ENCODE peak calls at places on chromosomes 11 and 22, in nine cellular contexts. Z is stimulated activated CD4-positive, alpha-beta T cell treated with anti-CD3 and anti-CD28 coated beads, TNF-alpha, amount 100 ng/mL, for 48 hours; A is mammary epithelial cell; W is lower leg skin; M is ecto neural progenitor cell; N is HFFc6; O is NCI-H2081; I is cardiac fibroblast; X is aorta. Y is an unnamed sample.

GRCh38 chr11:118295834-118296454 is 8.6 kb upstream of the CD3E start:
- DNase-seq in W (no peak), I (peak; percentile 59), M (no peak), X (no peak), O (no peak), N (no peak), A (peak; percentile 74), Z (no peak), Y (peak; percentile 34)

GRCh38 chr11:125261471-125262087 is 97.0 kb downstream of the PKNOX2 start:
- DNase-seq in M (no peak), Z (no peak), O (no peak), N (no peak), I (no peak), A (no peak), W (no peak), X (no peak), Y (no peak)

GRCh38 chr11:17529814-17530162 is 14.4 kb downstream of the USH1C start:
- DNase-seq in N (no peak), X (no peak), M (no peak), O (peak; percentile 24), I (no peak), A (no peak), W (no peak), Z (no peak), Y (no peak)

GRCh38 chr11:79431535-79431934 is 9.3 kb downstream of the TENM4 start:
- DNase-seq in W (no peak), N (peak; percentile 92), I (peak; percentile 91), X (no peak), M (no peak), Z (no peak), O (no peak), A (peak; percentile 94), Y (no peak)

GRCh38 chr11:25981998-25982397 is 349.9 kb upstream of the ANO3 start:
- DNase-seq in W (no peak), M (no peak), N (peak; percentile 29), O (peak; percentile 56), Z (no peak), X (no peak), A (peak; percentile 41), I (peak; percentile 90), Y (peak; percentile 82)

GRCh38 chr11:1129666-1130160 is 28.0 kb upstream of the MUC5AC start:
- DNase-seq in O (no peak), I (no peak), A (no peak), X (peak; percentile 30), W (no peak), Z (no peak), M (peak; percentile 49), N (no peak), Y (no peak)

GRCh38 chr11:12685229-12685628 is 11.0 kb downstream of the TEAD1 start:
- DNase-seq in I (peak; percentile 42), O (no peak), W (no peak), N (no peak), X (no peak), Z (no peak), A (no peak), M (no peak), Y (no peak)

GRCh38 chr11:121807051-121807450 is 309.0 kb downstream of the BLID start:
- DNase-seq in N (no peak), W (no peak), X (no peak), A (no peak), I (no peak), M (no peak), O (no peak), Z (no peak), Y (no peak)

GRCh38 chr11:115170133-115170815 is 333.9 kb downstream of the CADM1 start:
- DNase-seq in W (no peak), M (no peak), N (peak; percentile 21), X (no peak), O (peak; percentile 44), Z (no peak), I (peak; percentile 45), A (no peak), Y (peak; percentile 49)

GRCh38 chr22:35782504-35782903 is 64.8 kb downstream of the APOL5 start:
- DNase-seq in X (no peak), W (no peak), O (no peak), I (peak; percentile 18), M (no peak), N (no peak), Z (no peak), A (no peak), Y (no peak)

GRCh38 chr11:44947114-44947513 is 3.6 kb downstream of the TP53I11 start:
- DNase-seq in N (no peak), X (no peak), W (no peak), O (no peak), M (no peak), A (no peak), Z (no peak), I (no peak), Y (no peak)

GRCh38 chr11:115159122-115159665 is 345.0 kb downstream of the CADM1 start:
- DNase-seq in N (no peak), X (no peak), W (no peak), I (no peak), M (no peak), A (no peak), O (peak; percentile 33), Z (no peak), Y (peak; percentile 1)

GRCh38 chr22:36009085-36009484 is 19.5 kb downstream of the RBFOX2 start:
- DNase-seq in N (peak; percentile 72), I (peak; percentile 66), W (no peak), Z (no peak), A (no peak), O (no peak), X (no peak), M (no peak), Y (no peak)

GRCh38 chr22:25749420-25750169 is 7.6 kb downstream of the MYO18B start:
- DNase-seq in Z (peak; percentile 45), A (no peak), O (no peak), I (no peak), W (no peak), X (peak; percentile 26), N (no peak), M (no peak), Y (no peak)

GRCh38 chr11:33500865-33501479 is 199.7 kb downstream of the C11orf91 start:
- DNase-seq in N (peak; percentile 31), A (peak; percentile 31), O (no peak), W (no peak), M (no peak), X (no peak), I (peak; percentile 64), Z (no peak), Y (peak; percentile 13)

GRCh38 chr11:74138572-74138971 is 32.2 kb downstream of the C2CD3 start:
- DNase-seq in O (peak; percentile 15), W (peak; percentile 21), X (no peak), I (peak; percentile 97), Z (no peak), N (peak; percentile 95), A (peak; percentile 95), M (no peak), Y (no peak)

GRCh38 chr22:42799061-42799460 is 58.0 kb downstream of the ARFGAP3 start:
- DNase-seq in A (no peak), M (no peak), X (no peak), I (no peak), O (no peak), W (no peak), Z (no peak), N (no peak), Y (no peak)

GRCh38 chr11:87101956-87102355 is 64.2 kb downstream of the TMEM135 start:
- DNase-seq in X (no peak), N (no peak), W (no peak), M (no peak), A (no peak), O (no peak), Z (no peak), I (no peak), Y (no peak)

GRCh38 chr11:72303179-72303578 is 59.2 kb upstream of the PHOX2A start:
- DNase-seq in W (no peak), M (no peak), O (no peak), Z (no peak), A (no peak), I (no peak), X (no peak), N (no peak), Y (no peak)

GRCh38 chr11:47124675-47125074 is 52.0 kb downstream of the ARFGAP2 start:
- DNase-seq in I (no peak), O (no peak), Z (no peak), M (no peak), W (no peak), A (no peak), X (no peak), N (peak; percentile 6), Y (no peak)

GRCh38 chr22:36860821-36861659 is at the start of gene NCF4:
- DNase-seq in W (peak; percentile 66), Z (peak; percentile 15), M (no peak), O (no peak), N (no peak), I (no peak), A (no peak), X (peak; percentile 92), Y (peak; percentile 97)

Y was measured in NAMALWA.